ENCODE peak calls at places on chromosomes 2 and 18, in nine cellular contexts. V is thoracic aorta; I is CD8-positive, alpha-beta memory T cell; T is K562; E is Peyer's patch; D is naive thymus-derived CD4-positive, alpha-beta T cell; Y is caudate nucleus; R is aorta; B is tibial artery. G is an unnamed sample.

GRCh38 chr2:20091305-20091991 is 40.0 kb upstream of the LAPTM4A start:
- DNase-seq in E (no peak), B (peak; percentile 86), T (no peak), V (no peak), R (peak; percentile 80), Y (no peak), D (no peak), I (no peak), G (no peak)

GRCh38 chr2:199955007-199955338 is 318 bp downstream of the TYW5 start:
- DNase-seq in T (no peak), B (no peak), V (no peak), E (no peak), R (no peak), Y (no peak), I (no peak), D (no peak), G (no peak)

GRCh38 chr18:7608174-7608550 is 41.0 kb downstream of the PTPRM start:
- DNase-seq in E (no peak), Y (no peak), I (no peak), V (no peak), D (no peak), T (no peak), B (no peak), R (no peak), G (no peak)

GRCh38 chr18:80105369-80106167 is 3.5 kb upstream of the ADNP2 start:
- DNase-seq in V (no peak), Y (no peak), D (no peak), E (no peak), I (no peak), B (no peak), R (no peak), T (no peak), G (no peak)

GRCh38 chr2:22878094-22878493 is 506.9 kb upstream of the KLHL29 start:
- DNase-seq in D (no peak), R (no peak), E (no peak), Y (no peak), V (no peak), I (no peak), B (no peak), T (no peak), G (no peak)

GRCh38 chr2:239948100-239948881 is 76.9 kb downstream of the NDUFA10 start:
- DNase-seq in D (no peak), Y (no peak), B (peak; percentile 15), E (no peak), I (no peak), R (peak; percentile 44), V (no peak), T (no peak), G (no peak)

GRCh38 chr2:154484338-154485099 is 214.0 kb upstream of the KCNJ3 start:
- DNase-seq in B (no peak), R (no peak), E (no peak), T (no peak), I (no peak), Y (no peak), D (no peak), V (no peak), G (no peak)

GRCh38 chr2:195818521-195818920 is 161.5 kb downstream of the SLC39A10 start:
- DNase-seq in I (no peak), T (no peak), R (no peak), B (no peak), E (no peak), D (no peak), Y (no peak), V (no peak), G (no peak)

GRCh38 chr2:36059684-36060083 is 295.9 kb upstream of the CRIM1 start:
- DNase-seq in T (no peak), I (no peak), E (no peak), V (no peak), R (no peak), Y (no peak), D (no peak), B (no peak), G (no peak)

GRCh38 chr2:233829193-233830110 is 24.9 kb downstream of the HJURP start:
- DNase-seq in I (no peak), B (no peak), T (no peak), Y (no peak), R (peak; percentile 55), D (no peak), V (no peak), E (peak; percentile 27), G (no peak)

GRCh38 chr2:17455343-17455742 is 62.9 kb downstream of the RAD51AP2 start:
- DNase-seq in T (no peak), E (no peak), B (no peak), D (no peak), V (no peak), R (no peak), Y (no peak), I (no peak), G (no peak)
- H3K27ac ChIP-seq in T (no peak overlapping the region), E (no peak overlapping the region), B (no peak overlapping the region), D (no peak overlapping the region), V (no peak overlapping the region), R (no peak overlapping the region), Y (no peak overlapping the region), I (no peak overlapping the region), G (no peak overlapping the region)

GRCh38 chr2:232626584-232626983 is 6.8 kb upstream of the EFHD1 start:
- DNase-seq in D (no peak), E (no peak), T (no peak), R (no peak), Y (no peak), V (no peak), B (no peak), I (no peak), G (no peak)
- H3K27ac ChIP-seq in D (no peak overlapping the region), E (no peak overlapping the region), T (no peak overlapping the region), R (no peak overlapping the region), Y (no peak overlapping the region), V (no peak overlapping the region), B (no peak overlapping the region), I (no peak overlapping the region), G (no peak overlapping the region)

GRCh38 chr2:231359484-231359883 is 36.0 kb upstream of the B3GNT7 start:
- DNase-seq in Y (no peak), B (no peak), R (peak; percentile 59), I (no peak), E (peak; percentile 10), T (no peak), D (no peak), V (no peak), G (no peak)

GRCh38 chr2:231360401-231360800 is 35.1 kb upstream of the B3GNT7 start:
- DNase-seq in Y (no peak), D (no peak), R (peak; percentile 41), E (peak; percentile 29), V (no peak), T (no peak), B (no peak), I (no peak), G (no peak)

GRCh38 chr2:231361701-231362588 is 33.6 kb upstream of the B3GNT7 start:
- DNase-seq in Y (no peak), B (no peak), V (no peak), D (no peak), T (peak; percentile 42), I (no peak), R (peak; percentile 54), E (peak; percentile 42), G (no peak)

GRCh38 chr2:231359948-231360347 is 35.6 kb upstream of the B3GNT7 start:
- DNase-seq in T (no peak), V (no peak), Y (no peak), I (no peak), R (peak; percentile 58), B (no peak), D (no peak), E (no peak), G (no peak)

GRCh38 chr2:231360881-231361294 is 34.6 kb upstream of the B3GNT7 start:
- DNase-seq in I (no peak), Y (no peak), V (no peak), T (no peak), B (peak; percentile 42), E (peak; percentile 27), D (no peak), R (peak; percentile 74), G (no peak)
- H3K27ac ChIP-seq in I (no peak overlapping the region), Y (no peak overlapping the region), V (no peak overlapping the region), T (no peak overlapping the region), B (no peak overlapping the region), E (no peak overlapping the region), D (no peak overlapping the region), R (no peak overlapping the region), G (no peak overlapping the region)

DNA sequence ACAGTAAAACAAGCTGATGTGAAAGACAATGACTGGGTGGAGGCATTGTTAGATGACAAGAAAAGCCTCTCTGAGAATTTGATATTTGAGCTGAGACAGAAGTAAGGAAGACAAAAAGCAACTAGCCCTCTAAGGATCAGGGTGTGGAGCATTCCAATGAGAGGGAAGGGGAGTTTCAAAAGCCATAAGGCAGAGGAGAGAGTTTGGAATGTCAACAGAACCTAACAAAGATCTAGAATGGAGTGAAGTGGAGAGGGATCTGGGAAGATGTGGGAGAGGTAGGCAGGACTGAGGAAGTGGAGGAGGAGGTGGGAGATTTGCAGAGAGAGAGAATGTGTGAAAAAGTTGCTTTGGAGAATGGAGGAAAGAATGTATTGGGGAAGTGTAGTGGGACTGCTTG is 17.3 kb upstream of the ASXL2 start:
- DNase-seq in E (no peak), Y (no peak), T (no peak), B (no peak), V (no peak), I (no peak), R (no peak), D (no peak), G (no peak)
- H3K27ac ChIP-seq in E (no peak overlapping the region), Y (no peak overlapping the region), T (no peak overlapping the region), B (no peak overlapping the region), V (no peak overlapping the region), I (no peak overlapping the region), R (no peak overlapping the region), D (no peak overlapping the region), G (no peak overlapping the region)

GRCh38 chr2:27378096-27378808 is 2.3 kb downstream of the ZNF513 start:
- DNase-seq in V (no peak), E (peak; percentile 54), D (no peak), Y (no peak), R (no peak), T (no peak), B (no peak), I (no peak), G (no peak)
- H3K27ac ChIP-seq in V (no peak overlapping the region), E (no peak overlapping the region), D (no peak overlapping the region), Y (no peak overlapping the region), R (no peak overlapping the region), T (no peak overlapping the region), B (no peak overlapping the region), I (no peak overlapping the region), G (no peak overlapping the region)

G was measured in CD4-positive, CD25-positive, alpha-beta regulatory T cell.